ENCODE peak calls at places on chromosomes 4 and X, in four cellular contexts. One of them, this sample, is unnamed.
A peak's percentile ranks its signal among the peaks of the same experiment; 100 is the strongest.

GRCh38 chr4:122847931-122848330 is 21.3 kb downstream of the FGF2 start:
- DNase-seq in lower lobe of right lung: no peak
- DNase-seq in choroid plexus epithelial cell: no peak
- DNase-seq in adrenal gland: no peak
- DNase-seq in this sample: no peak

GRCh38 chr4:101584306-101584705 is 206.2 kb upstream of the BANK1 start:
- DNase-seq in lower lobe of right lung: no peak
- DNase-seq in choroid plexus epithelial cell: no peak
- DNase-seq in adrenal gland: no peak
- DNase-seq in this sample: no peak

GRCh38 chr4:173486714-173487392 is 43.2 kb downstream of the HAND2 start:
- DNase-seq in lower lobe of right lung: no peak
- DNase-seq in choroid plexus epithelial cell: no peak
- DNase-seq in adrenal gland: no peak
- DNase-seq in this sample: no peak

GRCh38 chr4:138267835-138268234 is 25.7 kb upstream of the SLC7A11 start:
- DNase-seq in lower lobe of right lung: no peak
- DNase-seq in choroid plexus epithelial cell: no peak
- DNase-seq in adrenal gland: no peak
- DNase-seq in this sample: no peak

GRCh38 chr4:71338846-71339593 is at the start of gene SLC4A4:
- DNase-seq in lower lobe of right lung: no peak
- DNase-seq in choroid plexus epithelial cell: peak; percentile 17
- DNase-seq in adrenal gland: no peak
- DNase-seq in this sample: peak; percentile 72

GRCh38 chr4:78650106-78651021 is 98.8 kb downstream of the ANXA3 start:
- DNase-seq in lower lobe of right lung: no peak
- DNase-seq in choroid plexus epithelial cell: peak; percentile 93
- DNase-seq in adrenal gland: no peak
- DNase-seq in this sample: peak; percentile 67

GRCh38 chr4:174036563-174036962 is 246.9 kb downstream of the FBXO8 start:
- DNase-seq in lower lobe of right lung: no peak
- DNase-seq in choroid plexus epithelial cell: no peak
- DNase-seq in adrenal gland: no peak
- DNase-seq in this sample: no peak

GRCh38 chr4:8409271-8410065 is 31.1 kb downstream of the ACOX3 start:
- DNase-seq in lower lobe of right lung: peak; percentile 69
- DNase-seq in choroid plexus epithelial cell: no peak
- DNase-seq in adrenal gland: no peak
- DNase-seq in this sample: peak; percentile 19

DNA sequence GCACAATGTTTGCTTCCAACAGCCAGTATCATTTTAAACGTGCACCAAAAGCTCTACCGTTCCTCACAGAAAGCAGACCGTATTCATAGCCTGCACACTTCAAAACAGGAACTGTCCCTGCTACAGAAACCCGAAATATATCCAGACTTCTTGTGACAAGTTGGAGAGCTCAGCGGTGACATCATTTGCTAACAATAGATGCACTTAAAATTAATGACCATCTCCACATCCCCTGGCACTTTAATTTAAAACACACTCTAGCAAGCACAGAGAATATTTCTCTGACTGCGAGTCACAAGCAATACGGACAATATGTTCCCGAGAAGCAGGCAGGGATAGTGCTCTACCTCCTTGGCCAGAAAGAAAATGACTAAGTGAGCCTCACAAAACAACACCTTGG is 2.5 kb downstream of the NYX start:
- DNase-seq in lower lobe of right lung: no peak
- DNase-seq in choroid plexus epithelial cell: peak; percentile 19
- DNase-seq in adrenal gland: no peak
- DNase-seq in this sample: peak; percentile 16
- H3K4me3 ChIP-seq in lower lobe of right lung: peak overlapping the region; percentile 11
- H3K4me3 ChIP-seq in choroid plexus epithelial cell: no peak overlapping the region
- H3K4me3 ChIP-seq in adrenal gland: no peak overlapping the region
- H3K4me3 ChIP-seq in this sample: no peak overlapping the region

GRCh38 chr4:72902354-72902753 is 167.2 kb downstream of the COX18 start:
- DNase-seq in lower lobe of right lung: no peak
- DNase-seq in choroid plexus epithelial cell: no peak
- DNase-seq in adrenal gland: no peak
- DNase-seq in this sample: no peak

GRCh38 chr4:72899621-72900020 is 169.9 kb downstream of the COX18 start:
- DNase-seq in lower lobe of right lung: no peak
- DNase-seq in choroid plexus epithelial cell: no peak
- DNase-seq in adrenal gland: no peak
- DNase-seq in this sample: no peak

GRCh38 chr4:72896515-72896914 is 173.0 kb downstream of the COX18 start:
- DNase-seq in lower lobe of right lung: no peak
- DNase-seq in choroid plexus epithelial cell: peak; percentile 91
- DNase-seq in adrenal gland: no peak
- DNase-seq in this sample: peak; percentile 73

GRCh38 chr4:72900952-72901351 is 168.6 kb downstream of the COX18 start:
- DNase-seq in lower lobe of right lung: no peak
- DNase-seq in choroid plexus epithelial cell: no peak
- DNase-seq in adrenal gland: no peak
- DNase-seq in this sample: no peak

GRCh38 chr4:72899214-72899613 is 170.3 kb downstream of the COX18 start:
- DNase-seq in lower lobe of right lung: no peak
- DNase-seq in choroid plexus epithelial cell: peak; percentile 17
- DNase-seq in adrenal gland: no peak
- DNase-seq in this sample: no peak
- TF ChIP-seq CTCF in lower lobe of right lung: no peak
- TF ChIP-seq CTCF in choroid plexus epithelial cell: no peak
- TF ChIP-seq CTCF in adrenal gland: no peak
- TF ChIP-seq CTCF in this sample: no peak

GRCh38 chr4:81565137-81565870 is 93.6 kb upstream of the RASGEF1B start:
- DNase-seq in lower lobe of right lung: peak; percentile 85
- DNase-seq in choroid plexus epithelial cell: peak; percentile 47
- DNase-seq in adrenal gland: peak; percentile 73
- DNase-seq in this sample: peak; percentile 8
- H3K4me3 ChIP-seq in lower lobe of right lung: peak overlapping the region; percentile 35
- H3K4me3 ChIP-seq in choroid plexus epithelial cell: peak overlapping the region; percentile 46
- H3K4me3 ChIP-seq in adrenal gland: no peak overlapping the region
- H3K4me3 ChIP-seq in this sample: no peak overlapping the region

DNA sequence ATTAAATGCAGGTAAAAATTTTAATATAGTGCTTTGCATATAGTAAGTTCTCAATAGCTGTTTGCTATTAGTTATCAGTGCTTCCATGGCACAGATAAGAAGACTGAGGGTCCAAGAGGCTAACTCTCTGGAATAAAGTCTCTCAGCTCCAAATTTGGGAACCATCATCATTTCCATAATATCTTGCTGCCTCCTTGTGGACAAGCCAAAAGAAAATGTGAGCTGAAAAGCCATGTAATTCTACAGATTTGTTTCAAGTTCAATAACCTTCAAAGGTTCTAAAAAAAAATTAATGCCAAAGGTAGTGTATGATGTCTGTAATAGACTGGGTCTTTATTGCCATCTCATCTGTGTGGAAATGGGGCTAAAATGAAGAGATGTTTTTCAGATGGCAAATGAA is 136.9 kb upstream of the VCX start:
- DNase-seq in lower lobe of right lung: no peak
- DNase-seq in choroid plexus epithelial cell: peak; percentile 3
- DNase-seq in adrenal gland: no peak
- DNase-seq in this sample: peak; percentile 6
- TF ChIP-seq CTCF in lower lobe of right lung: no peak
- TF ChIP-seq CTCF in choroid plexus epithelial cell: peak; percentile 30
- TF ChIP-seq CTCF in adrenal gland: no peak
- TF ChIP-seq CTCF in this sample: peak; percentile 22

DNA sequence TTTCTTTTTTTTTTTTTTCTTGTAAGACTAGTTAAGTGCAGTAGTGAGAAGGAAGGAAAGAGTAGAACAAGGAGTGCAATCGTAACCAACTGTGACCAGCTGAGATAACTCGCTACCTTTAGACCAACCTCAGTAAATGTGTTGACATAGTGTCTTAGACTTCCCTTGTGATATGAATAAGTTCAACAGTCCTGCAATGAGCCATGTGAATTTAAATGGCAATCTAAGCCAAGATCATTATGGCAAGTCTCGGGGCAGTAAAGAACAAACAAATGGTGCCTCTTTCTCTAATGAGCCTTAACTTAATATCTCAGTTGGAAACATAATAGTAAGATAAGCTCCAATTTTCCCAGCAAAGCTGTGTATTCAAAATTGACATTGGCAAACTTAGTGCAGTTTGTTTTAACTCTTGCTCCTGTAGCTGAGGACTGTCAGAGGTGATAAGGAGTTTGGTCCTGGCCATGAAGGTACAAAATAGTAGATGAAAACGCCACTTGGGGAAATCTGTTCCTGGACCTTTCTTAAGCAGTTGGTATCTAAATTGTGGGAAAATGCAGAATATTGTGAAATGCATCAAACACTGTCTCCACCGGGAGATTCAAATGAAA is 13.8 kb upstream of the RELL1 start:
- DNase-seq in lower lobe of right lung: no peak
- DNase-seq in choroid plexus epithelial cell: no peak
- DNase-seq in adrenal gland: no peak
- DNase-seq in this sample: no peak
- H3K4me3 ChIP-seq in lower lobe of right lung: no peak overlapping the region
- H3K4me3 ChIP-seq in choroid plexus epithelial cell: no peak overlapping the region
- H3K4me3 ChIP-seq in adrenal gland: no peak overlapping the region
- H3K4me3 ChIP-seq in this sample: no peak overlapping the region

GRCh38 chrX:118226060-118226428 is 109.4 kb upstream of the KLHL13 start:
- DNase-seq in lower lobe of right lung: no peak
- DNase-seq in choroid plexus epithelial cell: peak; percentile 21
- DNase-seq in adrenal gland: no peak
- DNase-seq in this sample: no peak
- TF ChIP-seq CTCF in lower lobe of right lung: peak; percentile 23
- TF ChIP-seq CTCF in choroid plexus epithelial cell: peak; percentile 42
- TF ChIP-seq CTCF in adrenal gland: peak; percentile 20
- TF ChIP-seq CTCF in this sample: peak; percentile 32

GRCh38 chrX:23387826-23388225 is 53.2 kb downstream of the PTCHD1 start:
- DNase-seq in lower lobe of right lung: no peak
- DNase-seq in choroid plexus epithelial cell: no peak
- DNase-seq in adrenal gland: no peak
- DNase-seq in this sample: no peak

GRCh38 chrX:23386260-23386659 is 51.6 kb downstream of the PTCHD1 start:
- DNase-seq in lower lobe of right lung: no peak
- DNase-seq in choroid plexus epithelial cell: no peak
- DNase-seq in adrenal gland: no peak
- DNase-seq in this sample: no peak

GRCh38 chrX:23383411-23383810 is 48.8 kb downstream of the PTCHD1 start:
- DNase-seq in lower lobe of right lung: no peak
- DNase-seq in choroid plexus epithelial cell: peak; percentile 53
- DNase-seq in adrenal gland: no peak
- DNase-seq in this sample: peak; percentile 38

GRCh38 chrX:23386726-23387125 is 52.1 kb downstream of the PTCHD1 start:
- DNase-seq in lower lobe of right lung: no peak
- DNase-seq in choroid plexus epithelial cell: no peak
- DNase-seq in adrenal gland: no peak
- DNase-seq in this sample: no peak

GRCh38 chrX:23385242-23385641 is 50.6 kb downstream of the PTCHD1 start:
- DNase-seq in lower lobe of right lung: no peak
- DNase-seq in choroid plexus epithelial cell: no peak
- DNase-seq in adrenal gland: no peak
- DNase-seq in this sample: no peak
- H3K4me3 ChIP-seq in lower lobe of right lung: no peak overlapping the region
- H3K4me3 ChIP-seq in choroid plexus epithelial cell: no peak overlapping the region
- H3K4me3 ChIP-seq in adrenal gland: no peak overlapping the region
- H3K4me3 ChIP-seq in this sample: no peak overlapping the region

GRCh38 chr4:44256414-44256813 is 192.2 kb downstream of the KCTD8 start:
- DNase-seq in lower lobe of right lung: no peak
- DNase-seq in choroid plexus epithelial cell: no peak
- DNase-seq in adrenal gland: no peak
- DNase-seq in this sample: no peak
- TF ChIP-seq CTCF in lower lobe of right lung: no peak
- TF ChIP-seq CTCF in choroid plexus epithelial cell: no peak
- TF ChIP-seq CTCF in adrenal gland: no peak
- TF ChIP-seq CTCF in this sample: no peak